ENCODE peak calls at places on chromosomes 4 and X, in ten cellular contexts. F is body of pancreas, N is esophagus squamous epithelium, O is endothelial cell of umbilical vein, G is breast epithelium, D is Peyer's patch, Z is suprapubic skin, T is GM12891, I is HepG2, M is stomach. P is an unnamed sample.

GRCh38 chrX:16544969-16545368 is 105.0 kb upstream of the S100G start:
- DNase-seq in F (no peak), N (no peak), O (no peak), G (no peak), D (no peak), Z (no peak), T (no peak), I (no peak), M (no peak), P (no peak)

GRCh38 chr4:63528592-63528991 is 880.7 kb downstream of the TECRL start:
- DNase-seq in F (no peak), N (no peak), O (no peak), G (no peak), D (no peak), Z (no peak), T (no peak), I (no peak), M (no peak), P (no peak)

GRCh38 chr4:177107288-177107901 is 202.3 kb upstream of the NEIL3 start:
- DNase-seq in F (no peak), N (no peak), O (no peak), G (no peak), D (no peak), Z (no peak), T (no peak), I (no peak), M (no peak), P (no peak)

GRCh38 chr4:107740381-107740780 is 20.3 kb upstream of the PAPSS1 start:
- DNase-seq in F (no peak), N (no peak), O (peak), G (no peak), D (no peak), Z (no peak), T (no peak), I (no peak), M (no peak), P (no peak)

GRCh38 chr4:74055096-74055495 is 16.6 kb upstream of the CXCL3 start:
- DNase-seq in F (no peak), N (no peak), O (no peak), G (no peak), D (no peak), Z (no peak), T (no peak), I (no peak), M (no peak), P (no peak)

GRCh38 chr4:17557880-17558279 is 19.1 kb upstream of the LAP3 start:
- DNase-seq in F (no peak), N (no peak), O (no peak), G (no peak), D (no peak), Z (no peak), T (no peak), I (no peak), M (no peak), P (no peak)

GRCh38 chrX:23799469-23800065 is 16.6 kb downstream of the SAT1 start:
- DNase-seq in F (no peak), N (no peak), O (no peak), G (no peak), D (no peak), Z (no peak), T (no peak), I (no peak), M (no peak), P (no peak)

GRCh38 chrX:108070891-108071290 is 20.5 kb downstream of the PSMD10 start:
- DNase-seq in F (no peak), N (no peak), O (peak), G (no peak), D (no peak), Z (no peak), T (no peak), I (no peak), M (no peak), P (no peak)

GRCh38 chr4:54050214-54050904 is 14.0 kb downstream of the CHIC2 start:
- DNase-seq in F (no peak), N (no peak), O (peak), G (no peak), D (no peak), Z (no peak), T (no peak), I (no peak), M (no peak), P (no peak)

GRCh38 chrX:21802054-21802660 is 37.3 kb upstream of the MBTPS2 start:
- DNase-seq in F (no peak), N (no peak), O (no peak), G (no peak), D (no peak), Z (no peak), T (no peak), I (no peak), M (no peak), P (no peak)

GRCh38 chrX:114390251-114390796 is 193.6 kb upstream of the HTR2C start:
- DNase-seq in F (no peak), N (no peak), O (no peak), G (no peak), D (no peak), Z (no peak), T (no peak), I (no peak), M (no peak), P (no peak)

GRCh38 chr4:121462660-121463261 is 81.9 kb upstream of the QRFPR start:
- DNase-seq in F (peak), N (no peak), O (peak), G (peak), D (peak), Z (no peak), T (peak), I (peak), M (peak), P (no peak)

DNA sequence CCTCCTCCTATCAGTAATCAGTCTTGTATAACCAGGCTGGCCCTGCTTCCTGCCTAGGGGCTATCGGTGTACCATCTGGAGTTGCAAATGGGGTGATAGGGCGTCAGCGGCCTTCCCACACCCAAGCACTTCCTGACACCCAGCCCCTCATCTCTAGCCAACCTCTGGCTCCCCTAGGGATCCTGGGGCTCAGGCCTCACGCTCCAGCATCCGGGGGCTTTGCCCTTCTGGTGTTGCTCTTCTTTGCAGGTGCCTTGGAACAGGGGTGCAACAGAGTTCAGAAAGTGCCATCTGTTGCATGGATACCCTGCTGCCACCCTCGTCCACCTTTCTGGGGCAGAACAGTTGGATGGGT is 4.1 kb downstream of the IL9R start:
- DNase-seq in F (no peak), N (no peak), O (no peak), G (no peak), D (no peak), Z (no peak), T (no peak), I (no peak), M (no peak), P (peak)
- TF ChIP-seq POLR2A in F (no peak), N (no peak), O (no peak), G (no peak), D (no peak), Z (no peak), T (no peak), I (no peak), M (no peak), P (no peak)

DNA sequence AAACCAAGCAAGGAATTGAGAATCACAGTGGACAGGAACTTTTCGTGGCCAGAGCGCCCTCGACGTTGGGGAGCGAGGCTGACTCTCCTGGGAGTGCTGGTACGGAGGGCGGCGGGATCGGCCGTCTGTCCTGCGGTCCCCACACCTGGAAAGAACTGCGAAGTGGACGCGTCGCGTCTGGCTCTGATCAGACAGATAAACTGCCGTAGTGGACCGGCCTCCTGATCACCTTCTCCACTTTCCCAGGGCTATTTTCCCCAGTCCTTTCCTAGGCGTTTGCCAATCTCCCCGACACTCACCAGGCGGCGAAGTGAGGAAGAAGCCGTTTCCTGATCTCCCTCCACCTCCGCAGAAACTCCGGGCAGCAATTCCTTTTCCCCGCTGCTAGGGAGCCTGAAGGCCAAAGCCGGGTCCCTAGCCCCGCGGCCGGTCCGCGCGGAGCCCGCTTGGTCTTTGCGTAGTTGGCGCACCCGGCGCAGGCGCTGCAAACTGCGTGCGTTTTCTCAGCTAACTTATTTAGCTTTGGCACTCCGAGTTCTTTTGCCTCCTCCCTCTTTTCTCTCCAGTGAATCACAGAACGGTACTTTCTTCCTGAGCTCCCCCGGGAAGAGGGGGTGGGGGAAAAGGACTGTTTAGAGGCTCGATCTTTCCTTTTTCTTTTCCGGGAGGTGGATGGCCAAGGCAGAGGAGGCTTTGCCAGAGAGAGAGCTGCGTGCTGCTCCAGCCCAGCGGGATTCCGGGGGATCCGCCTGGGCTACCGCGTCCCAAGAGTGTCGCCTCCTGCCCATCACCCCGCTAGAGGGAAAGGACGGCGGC is at the start of gene ARSJ:
- DNase-seq in F (peak), N (no peak), O (peak), G (peak), D (peak), Z (no peak), T (peak), I (no peak), M (peak), P (peak)
- TF ChIP-seq POLR2A in F (peak), N (no peak), O (peak), G (peak), D (no peak), Z (no peak), T (no peak), I (no peak), M (no peak), P (no peak)

GRCh38 chr4:184384056-184384809 is 90.1 kb downstream of the IRF2 start:
- DNase-seq in F (peak), N (peak), O (peak), G (peak), D (peak), Z (no peak), T (no peak), I (peak), M (peak), P (no peak)
- TF ChIP-seq POLR2A in F (peak), N (no peak), O (no peak), G (no peak), D (peak), Z (no peak), T (no peak), I (peak), M (no peak), P (no peak)

DNA sequence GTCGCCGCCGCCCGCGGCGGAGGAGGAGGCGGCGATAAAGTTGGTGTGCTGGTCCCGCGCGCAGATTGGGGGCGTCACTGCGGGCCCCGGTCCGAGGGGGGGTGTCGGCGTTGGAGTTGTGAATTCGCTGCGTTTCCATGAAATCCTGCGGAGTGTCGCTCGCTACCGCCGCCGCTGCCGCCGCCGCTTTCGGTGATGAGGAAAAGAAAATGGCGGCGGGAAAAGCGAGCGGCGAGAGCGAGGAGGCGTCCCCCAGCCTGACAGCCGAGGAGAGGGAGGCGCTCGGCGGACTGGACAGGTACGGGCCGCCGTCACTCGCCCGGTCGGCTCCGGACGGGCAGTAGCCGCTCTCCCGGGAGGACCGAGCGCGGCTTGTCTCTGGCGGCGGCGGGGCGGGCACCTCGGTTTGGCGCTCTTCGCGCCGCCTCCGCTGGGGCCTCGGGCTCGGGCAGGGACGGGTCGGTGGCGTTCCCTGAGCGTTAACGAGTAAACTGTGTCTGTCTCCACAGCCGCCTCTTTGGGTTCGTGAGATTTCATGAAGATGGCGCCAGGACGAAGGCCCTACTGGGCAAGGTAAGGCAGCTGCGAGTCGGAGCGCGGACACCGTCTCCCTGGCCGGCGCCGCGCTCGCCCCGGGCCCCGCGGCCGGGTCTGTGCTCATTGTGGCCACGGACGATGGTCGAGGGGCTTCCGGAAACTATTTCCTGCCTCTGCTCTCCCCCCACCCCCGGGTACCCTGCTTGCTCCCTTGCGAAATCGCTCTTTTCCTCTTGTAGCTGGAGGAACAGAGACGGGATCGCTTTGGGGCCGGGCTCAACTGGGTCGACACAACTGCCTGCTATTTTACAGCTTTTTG is 655 bp downstream of the KDM6A start:
- DNase-seq in F (peak), N (no peak), O (peak), G (peak), D (peak), Z (peak), T (no peak), I (no peak), M (peak), P (peak)
- TF ChIP-seq POLR2A in F (peak), N (no peak), O (peak), G (no peak), D (no peak), Z (peak), T (no peak), I (no peak), M (no peak), P (no peak)

DNA sequence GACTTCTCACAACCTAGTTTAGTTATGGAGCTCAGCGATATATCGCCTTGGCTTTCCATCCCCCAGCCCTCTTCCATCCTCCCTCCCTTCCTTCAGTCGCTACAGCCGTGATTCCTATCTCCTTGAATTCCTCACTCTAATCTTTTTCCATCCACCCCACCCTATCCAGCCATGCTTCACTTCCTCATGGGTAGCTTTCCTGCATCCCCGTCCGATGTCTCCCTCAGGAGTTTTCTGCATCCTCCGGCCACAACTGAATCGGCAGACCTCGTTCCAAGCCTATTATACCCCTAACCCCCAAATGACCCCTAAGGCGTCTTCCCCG is 445 bp downstream of the SNX12 start:
- DNase-seq in F (no peak), N (no peak), O (no peak), G (no peak), D (no peak), Z (no peak), T (no peak), I (no peak), M (no peak), P (peak)
- TF ChIP-seq POLR2A in F (no peak), N (no peak), O (no peak), G (no peak), D (no peak), Z (no peak), T (no peak), I (no peak), M (no peak), P (no peak)

DNA sequence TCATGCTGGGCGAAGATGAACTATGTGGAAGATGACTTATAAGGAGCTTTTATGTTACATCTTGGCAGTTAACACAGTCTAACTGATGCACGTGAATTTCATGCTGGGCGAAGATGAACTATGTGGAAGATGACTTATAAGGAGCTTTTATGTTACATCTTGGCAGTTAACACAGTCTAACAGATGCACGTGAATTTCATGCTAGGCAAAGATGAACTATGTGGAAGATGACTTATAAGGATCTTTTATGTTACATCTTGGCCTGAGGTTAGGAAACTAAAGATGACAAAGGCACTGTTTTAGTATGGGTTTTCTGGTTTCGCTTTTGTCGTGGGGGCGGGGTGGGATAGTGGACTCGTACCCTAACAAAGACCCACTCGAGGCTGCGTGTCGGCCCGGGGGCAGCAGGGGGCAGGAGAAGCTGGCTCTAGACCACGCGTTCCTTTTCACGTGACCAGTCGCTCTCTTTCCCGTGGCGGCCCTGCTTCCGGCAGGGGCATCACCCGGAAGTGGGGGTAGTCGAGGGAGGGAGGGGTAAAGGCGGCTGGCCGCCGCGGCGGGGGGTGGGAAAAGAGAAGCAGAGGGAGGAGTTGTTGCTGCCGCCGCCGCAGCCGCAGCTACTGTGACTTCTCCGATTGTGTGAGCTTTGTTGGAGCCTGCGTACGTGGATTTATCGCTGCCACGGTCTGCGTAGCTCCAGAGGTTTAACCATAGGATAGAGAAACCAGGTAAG is at the start of gene ATP7A:
- DNase-seq in F (peak), N (peak), O (peak), G (peak), D (peak), Z (peak), T (peak), I (peak), M (peak), P (peak)
- TF ChIP-seq POLR2A in F (peak), N (no peak), O (no peak), G (no peak), D (no peak), Z (no peak), T (peak), I (peak), M (no peak), P (no peak)

DNA sequence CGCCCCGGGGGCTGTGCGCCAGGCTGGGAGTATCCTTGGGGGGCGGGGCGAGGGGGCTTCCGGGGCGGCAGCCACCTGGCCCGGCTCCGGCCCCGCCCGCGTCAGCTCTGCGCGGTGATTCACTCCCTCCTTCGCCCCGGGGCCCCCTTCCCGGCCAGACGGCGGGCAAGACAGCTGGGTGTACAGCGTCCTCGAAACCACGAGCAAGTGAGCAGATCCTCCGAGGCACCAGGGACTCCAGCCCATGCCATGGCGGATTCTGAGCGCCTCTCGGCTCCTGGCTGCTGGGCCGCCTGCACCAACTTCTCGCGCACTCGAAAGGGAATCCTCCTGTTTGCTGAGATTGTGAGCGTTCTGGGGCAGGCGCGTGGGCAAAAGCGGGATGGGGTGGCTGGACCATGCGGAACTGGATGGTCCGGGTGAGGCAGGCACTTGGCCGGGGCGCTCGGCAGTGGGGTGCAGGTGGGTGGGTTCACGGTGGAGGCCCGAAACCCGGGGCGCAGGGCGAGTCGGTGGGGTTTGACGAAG is at the start of gene PLP2:
- DNase-seq in F (peak), N (no peak), O (peak), G (peak), D (peak), Z (no peak), T (no peak), I (no peak), M (peak), P (peak)
- TF ChIP-seq POLR2A in F (peak), N (no peak), O (no peak), G (no peak), D (no peak), Z (no peak), T (no peak), I (no peak), M (no peak), P (no peak)

GRCh38 chrX:49188468-49189076 is 2.4 kb upstream of the PRICKLE3 start:
- DNase-seq in F (no peak), N (no peak), O (no peak), G (no peak), D (no peak), Z (no peak), T (no peak), I (no peak), M (no peak), P (no peak)

GRCh38 chrX:49193542-49193964 is 6.4 kb downstream of the SYP start:
- DNase-seq in F (no peak), N (no peak), O (no peak), G (no peak), D (no peak), Z (no peak), T (no peak), I (no peak), M (no peak), P (no peak)

GRCh38 chrX:49192722-49193328 is 6.7 kb upstream of the PRICKLE3 start:
- DNase-seq in F (peak), N (no peak), O (peak), G (no peak), D (no peak), Z (no peak), T (no peak), I (no peak), M (no peak), P (no peak)

GRCh38 chrX:49190783-49191032 is 4.5 kb upstream of the PRICKLE3 start:
- DNase-seq in F (no peak), N (no peak), O (no peak), G (no peak), D (no peak), Z (peak), T (no peak), I (no peak), M (no peak), P (no peak)

GRCh38 chrX:49191033-49191871 is 5.1 kb upstream of the PRICKLE3 start:
- DNase-seq in F (peak), N (peak), O (peak), G (peak), D (peak), Z (peak), T (peak), I (peak), M (peak), P (peak)
- TF ChIP-seq POLR2A in F (peak), N (no peak), O (peak), G (no peak), D (peak), Z (peak), T (peak), I (peak), M (no peak), P (no peak)